ENCODE peak calls at places on chromosomes 7 and 10, in five cellular contexts. V, B, U, D and X are unnamed samples.

GRCh38 chr10:68871105-68871711 is 29.9 kb upstream of the DDX50 start:
- DNase-seq in U (no peak), B (no peak), V (no peak), D (peak), X (no peak)

GRCh38 chr7:26603631-26604030 is 260.8 kb downstream of the SKAP2 start:
- DNase-seq in U (no peak), B (no peak), V (peak), D (peak), X (no peak)

GRCh38 chr7:51295435-51296269 is 21.0 kb downstream of the COBL start:
- DNase-seq in B (no peak), U (no peak), D (no peak), V (no peak), X (no peak)

GRCh38 chr7:4683884-4684565 is 1.9 kb downstream of the FOXK1 start:
- DNase-seq in V (no peak), U (no peak), B (no peak), D (no peak), X (peak)

GRCh38 chr7:36404639-36405408 is 15.2 kb downstream of the ANLN start:
- DNase-seq in B (no peak), D (no peak), V (no peak), U (no peak), X (no peak)

GRCh38 chr7:47956220-47956619 is 8.0 kb upstream of the PKD1L1 start:
- DNase-seq in D (no peak), V (no peak), U (no peak), B (no peak), X (no peak)

GRCh38 chr7:85573849-85574248 is 387.0 kb upstream of the SEMA3D start:
- DNase-seq in D (no peak), B (no peak), U (no peak), V (no peak), X (no peak)

GRCh38 chr7:158028971-158029370 is 558.7 kb downstream of the PTPRN2 start:
- DNase-seq in D (no peak), B (no peak), U (no peak), V (no peak), X (no peak)

GRCh38 chr10:49709934-49710333 is 30.5 kb downstream of the C10orf53 start:
- DNase-seq in V (no peak), U (no peak), D (no peak), B (no peak), X (no peak)

GRCh38 chr10:32413513-32413912 is 32.4 kb upstream of the CCDC7 start:
- DNase-seq in U (no peak), D (no peak), V (no peak), B (no peak), X (no peak)

GRCh38 chr10:128210215-128211063 is 84.2 kb upstream of the MKI67 start:
- DNase-seq in B (no peak), D (no peak), V (no peak), U (no peak), X (peak)

GRCh38 chr10:96752380-96752779 is 32.1 kb upstream of the PIK3AP1 start:
- DNase-seq in B (no peak), D (no peak), U (no peak), V (no peak), X (no peak)

GRCh38 chr7:7858559-7858958 is 110.0 kb upstream of the GLCCI1 start:
- DNase-seq in V (no peak), B (no peak), D (no peak), U (no peak), X (no peak)

GRCh38 chr7:42029405-42029804 is 207.6 kb downstream of the GLI3 start:
- DNase-seq in B (no peak), V (peak), D (peak), U (no peak), X (no peak)